ENCODE peak calls at places on chromosomes 1 and 21, in five cellular contexts. R, L, M, Y and I are unnamed samples.

GRCh38 chr1:3636080-3636479 is 11.3 kb downstream of the TPRG1L start:
- DNase-seq in R (no peak), L (no peak), M (no peak), Y (no peak), I (no peak)

GRCh38 chr1:168476588-168477379 is 67.0 kb downstream of the XCL2 start:
- DNase-seq in R (no peak), L (no peak), M (no peak), Y (no peak), I (no peak)

GRCh38 chr1:84298336-84298687 is 3.2 kb upstream of the SAMD13 start:
- DNase-seq in R (peak; percentile 79), L (peak; percentile 48), M (no peak), Y (peak; percentile 50), I (peak; percentile 62)

GRCh38 chr1:165371588-165372235 is 15.2 kb upstream of the LMX1A start:
- DNase-seq in R (no peak), L (no peak), M (no peak), Y (no peak), I (no peak)

GRCh38 chr21:35674895-35675470 is 385.3 kb downstream of the SETD4 start:
- DNase-seq in R (no peak), L (no peak), M (no peak), Y (no peak), I (no peak)

GRCh38 chr1:20185834-20186782 is at the start of the genes PLA2G2C and UBXN10:
- DNase-seq in R (peak; percentile 94), L (peak; percentile 44), M (peak; percentile 53), Y (peak; percentile 54), I (peak; percentile 37)

GRCh38 chr1:166884971-166885370 is 8.9 kb upstream of the TADA1 start:
- DNase-seq in R (no peak), L (no peak), M (no peak), Y (no peak), I (no peak)

GRCh38 chr1:172875892-172876291 is 174.8 kb downstream of the TNFSF18 start:
- DNase-seq in R (no peak), L (no peak), M (no peak), Y (no peak), I (no peak)

GRCh38 chr1:243390315-243390875 is 134.6 kb downstream of the SDCCAG8 start:
- DNase-seq in R (no peak), L (no peak), M (no peak), Y (no peak), I (no peak)

GRCh38 chr1:3638676-3639075 is 11.2 kb downstream of the WRAP73 start:
- DNase-seq in R (no peak), L (no peak), M (no peak), Y (no peak), I (no peak)

GRCh38 chr1:186754542-186755150 is 74.1 kb upstream of the PLA2G4A start:
- DNase-seq in R (no peak), L (no peak), M (no peak), Y (no peak), I (no peak)

GRCh38 chr1:16249838-16250241 is 12.9 kb upstream of the CPLANE2 start:
- DNase-seq in R (no peak), L (peak; percentile 71), M (no peak), Y (no peak), I (no peak)

GRCh38 chr1:51581286-51581685 is 35.6 kb upstream of the OSBPL9 start:
- DNase-seq in R (no peak), L (no peak), M (no peak), Y (no peak), I (no peak)

GRCh38 chr1:236020359-236021000 is 44.4 kb downstream of the NID1 start:
- DNase-seq in R (no peak), L (no peak), M (no peak), Y (no peak), I (no peak)

GRCh38 chr1:40312238-40313205 is 4.6 kb downstream of the COL9A2 start:
- DNase-seq in R (no peak), L (no peak), M (peak; percentile 45), Y (peak; percentile 41), I (peak; percentile 81)

GRCh38 chr1:185720633-185721272 is 13.4 kb upstream of the HMCN1 start:
- DNase-seq in R (no peak), L (no peak), M (peak; percentile 37), Y (no peak), I (no peak)

GRCh38 chr1:109238382-109238781 is 11.0 kb upstream of the CELSR2 start:
- DNase-seq in R (no peak), L (no peak), M (no peak), Y (no peak), I (no peak)

GRCh38 chr1:90730247-90731022 is 13.3 kb upstream of the BARHL2 start:
- DNase-seq in R (no peak), L (no peak), M (no peak), Y (no peak), I (no peak)

GRCh38 chr21:44296916-44297315 is 2.9 kb upstream of the PFKL start:
- DNase-seq in R (no peak), L (no peak), M (no peak), Y (no peak), I (no peak)

GRCh38 chr1:118615066-118615465 is 373.1 kb downstream of the TBX15 start:
- DNase-seq in R (no peak), L (no peak), M (no peak), Y (no peak), I (no peak)
- H3K9me3 ChIP-seq in R (no peaks in the 10 kb centered on the region), L (no peaks in the 10 kb centered on the region), M (no peaks in the 10 kb centered on the region), Y (no peaks in the 10 kb centered on the region), I (no peaks in the 10 kb centered on the region)

GRCh38 chr1:42846257-42847110 is at the start of gene ZNF691:
- DNase-seq in R (peak; percentile 99), L (peak; percentile 92), M (peak; percentile 93), Y (peak; percentile 95), I (peak; percentile 94)

GRCh38 chr1:42847111-42847580 is 733 bp downstream of the ZNF691 start:
- DNase-seq in R (no peak), L (no peak), M (no peak), Y (no peak), I (no peak)

GRCh38 chr1:42845193-42845592 is 1.2 kb upstream of the ZNF691 start:
- DNase-seq in R (no peak), L (no peak), M (no peak), Y (no peak), I (no peak)

GRCh38 chr1:42845866-42846256 is 552 bp upstream of the ZNF691 start:
- DNase-seq in R (no peak), L (no peak), M (no peak), Y (no peak), I (no peak)

DNA sequence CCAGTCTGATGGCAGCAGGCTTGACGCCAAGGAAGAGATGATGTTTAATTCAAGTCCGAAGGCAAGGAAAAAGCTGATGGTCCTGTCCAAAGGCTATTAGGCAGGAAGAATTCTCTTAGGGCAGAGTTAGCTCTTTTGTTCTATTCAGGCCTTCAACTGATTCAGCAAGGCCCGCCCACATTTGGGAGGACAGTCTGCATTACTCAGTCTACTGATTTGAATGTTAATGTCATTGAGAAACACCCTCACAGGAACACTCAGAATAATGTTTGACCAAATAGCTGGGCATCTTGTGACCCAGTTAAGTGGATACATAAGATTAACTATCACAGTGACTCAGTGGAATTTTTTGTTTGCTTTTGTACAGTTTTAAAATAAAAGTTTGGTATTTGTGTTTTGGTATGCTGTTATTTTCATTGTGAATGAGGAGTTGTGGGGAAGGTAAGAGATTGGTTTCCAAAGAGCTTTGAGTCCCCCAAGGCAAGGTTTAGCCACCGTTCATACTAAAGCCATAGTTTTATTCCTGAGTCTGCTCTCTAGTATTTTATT is 1.7 kb upstream of the ZNF691 start:
- DNase-seq in R (no peak), L (no peak), M (peak; percentile 41), Y (no peak), I (no peak)
- H3K9me3 ChIP-seq in R (no peaks in the 10 kb centered on the region), L (no peaks in the 10 kb centered on the region), M (no peaks in the 10 kb centered on the region), Y (no peaks in the 10 kb centered on the region), I (no peaks in the 10 kb centered on the region)

GRCh38 chr1:248783367-248783766 is 27.8 kb upstream of the LYPD8 start:
- DNase-seq in R (no peak), L (no peak), M (no peak), Y (no peak), I (no peak)
- H3K9me3 ChIP-seq in R (no peaks in the 10 kb centered on the region), L (no peaks in the 10 kb centered on the region), M (no peaks in the 10 kb centered on the region), Y (no peaks in the 10 kb centered on the region), I (peaks cover 4% of the 10 kb centered on the region)

GRCh38 chr21:40299441-40299840 is 432.2 kb downstream of the PCP4 start:
- DNase-seq in R (no peak), L (no peak), M (no peak), Y (no peak), I (no peak)
- H3K9me3 ChIP-seq in R (peaks cover 2% of the 10 kb centered on the region), L (no peaks in the 10 kb centered on the region), M (no peaks in the 10 kb centered on the region), Y (no peaks in the 10 kb centered on the region), I (peaks cover 4% of the 10 kb centered on the region)